ENCODE peak calls at places on chromosomes 11 and 22, in eight cellular contexts. E is A549, H is SK-N-SH, S is K562, K is HCT116, Z is HepG2, Y is H1, G is GM12878. D is an unnamed sample.

GRCh38 chr11:17979770-17980371 is 33.0 kb downstream of the SERGEF start:
- DNase-seq in E (peak), H (peak), S (peak), K (no peak), Z (peak), Y (peak), G (no peak), D (peak)

GRCh38 chr22:43736651-43737050 is 75.5 kb downstream of the EFCAB6 start:
- DNase-seq in E (no peak), H (no peak), S (no peak), K (no peak), Z (no peak), Y (no peak), G (no peak), D (no peak)

GRCh38 chr11:115284766-115285165 is 219.4 kb downstream of the CADM1 start:
- DNase-seq in E (no peak), H (no peak), S (no peak), K (no peak), Z (no peak), Y (no peak), G (no peak), D (peak)

GRCh38 chr11:63573881-63574855 is 11.0 kb upstream of the PLAAT2 start:
- DNase-seq in E (no peak), H (no peak), S (peak), K (no peak), Z (peak), Y (no peak), G (no peak), D (peak)

GRCh38 chr11:69351460-69351859 is 57.5 kb downstream of the MYEOV start:
- DNase-seq in E (no peak), H (no peak), S (no peak), K (no peak), Z (no peak), Y (no peak), G (no peak), D (peak)

GRCh38 chr22:22823126-22823804 is 64.4 kb upstream of the IGLL5 start:
- DNase-seq in E (no peak), H (no peak), S (peak), K (no peak), Z (no peak), Y (no peak), G (no peak), D (no peak)

GRCh38 chr22:45225732-45226560 is 14.7 kb downstream of the KIAA0930 start:
- DNase-seq in E (no peak), H (no peak), S (no peak), K (no peak), Z (peak), Y (no peak), G (no peak), D (no peak)

GRCh38 chr11:7577226-7577882 is 63.6 kb downstream of the PPFIBP2 start:
- DNase-seq in E (no peak), H (peak), S (no peak), K (no peak), Z (no peak), Y (no peak), G (no peak), D (no peak)

GRCh38 chr11:110818032-110818687 is 105.9 kb upstream of the ARHGAP20 start:
- DNase-seq in E (no peak), H (no peak), S (no peak), K (peak), Z (no peak), Y (no peak), G (no peak), D (no peak)

GRCh38 chr11:78208257-78209165 is 19.8 kb downstream of the USP35 start:
- DNase-seq in E (no peak), H (no peak), S (no peak), K (no peak), Z (peak), Y (no peak), G (no peak), D (no peak)

GRCh38 chr22:36829370-36830002 is 12.7 kb upstream of the PVALB start:
- DNase-seq in E (no peak), H (no peak), S (no peak), K (no peak), Z (no peak), Y (no peak), G (no peak), D (no peak)

GRCh38 chr11:60111793-60112192 is 23.3 kb downstream of the MS4A2 start:
- DNase-seq in E (no peak), H (no peak), S (no peak), K (no peak), Z (no peak), Y (no peak), G (no peak), D (no peak)

GRCh38 chr11:119622454-119623143 is 106.4 kb downstream of the NECTIN1 start:
- DNase-seq in E (no peak), H (no peak), S (no peak), K (no peak), Z (no peak), Y (no peak), G (no peak), D (no peak)

GRCh38 chr11:10293423-10294288 is at the start of gene SBF2:
- DNase-seq in E (peak), H (peak), S (peak), K (no peak), Z (peak), Y (peak), G (no peak), D (peak)

GRCh38 chr11:45659818-45660160 is 5.6 kb downstream of the CHST1 start:
- DNase-seq in E (no peak), H (peak), S (no peak), K (no peak), Z (no peak), Y (no peak), G (no peak), D (no peak)

GRCh38 chr11:128052912-128053641 is 534.3 kb downstream of the ETS1 start:
- DNase-seq in E (no peak), H (peak), S (no peak), K (no peak), Z (no peak), Y (no peak), G (no peak), D (peak)

GRCh38 chr11:46143049-46143806 is 22.0 kb upstream of the PHF21A start:
- DNase-seq in E (no peak), H (no peak), S (no peak), K (no peak), Z (no peak), Y (no peak), G (no peak), D (no peak)

GRCh38 chr22:45006873-45007246 is 2.9 kb downstream of the PHF21B start:
- DNase-seq in E (no peak), H (peak), S (no peak), K (no peak), Z (no peak), Y (peak), G (no peak), D (no peak)

GRCh38 chr11:102846292-102846691 is 2.9 kb upstream of the MMP3 start:
- DNase-seq in E (no peak), H (no peak), S (no peak), K (no peak), Z (no peak), Y (no peak), G (no peak), D (no peak)

GRCh38 chr11:82767123-82767522 is 33.5 kb upstream of the FAM181B start:
- DNase-seq in E (no peak), H (no peak), S (no peak), K (no peak), Z (no peak), Y (no peak), G (no peak), D (no peak)

GRCh38 chr11:125001073-125001764 is 47.2 kb downstream of the CCDC15 start:
- DNase-seq in E (no peak), H (no peak), S (no peak), K (no peak), Z (no peak), Y (no peak), G (peak), D (no peak)

GRCh38 chr11:93025558-93026255 is 56.3 kb downstream of the MTNR1B start:
- DNase-seq in E (no peak), H (no peak), S (no peak), K (no peak), Z (no peak), Y (no peak), G (no peak), D (no peak)

GRCh38 chr11:118791961-118792578 is 1.1 kb upstream of the DDX6 start:
- DNase-seq in E (peak), H (peak), S (peak), K (no peak), Z (no peak), Y (peak), G (no peak), D (no peak)

GRCh38 chr22:32204856-32205722 is at the start of gene RFPL2:
- DNase-seq in E (peak), H (peak), S (no peak), K (peak), Z (peak), Y (peak), G (no peak), D (peak)

GRCh38 chr22:38246692-38247091 is 26.1 kb downstream of the TMEM184B start:
- DNase-seq in E (no peak), H (no peak), S (no peak), K (no peak), Z (no peak), Y (no peak), G (no peak), D (no peak)

GRCh38 chr22:23237841-23238240 is 57.5 kb downstream of the BCR start:
- DNase-seq in E (no peak), H (no peak), S (peak), K (no peak), Z (no peak), Y (no peak), G (no peak), D (no peak)

GRCh38 chr11:18617688-18618340 is 16.3 kb downstream of the SPTY2D1 start:
- DNase-seq in E (no peak), H (no peak), S (no peak), K (no peak), Z (no peak), Y (no peak), G (peak), D (peak)

GRCh38 chr22:38412435-38413084 is 42.4 kb downstream of the KCNJ4 start:
- DNase-seq in E (peak), H (peak), S (peak), K (no peak), Z (no peak), Y (peak), G (no peak), D (no peak)

GRCh38 chr11:13268791-13269190 is 8.8 kb upstream of the BMAL1 start:
- DNase-seq in E (no peak), H (no peak), S (no peak), K (no peak), Z (no peak), Y (no peak), G (no peak), D (no peak)

GRCh38 chr11:95563173-95563572 is 226.4 kb downstream of the FAM76B start:
- DNase-seq in E (no peak), H (no peak), S (no peak), K (no peak), Z (no peak), Y (no peak), G (no peak), D (no peak)

GRCh38 chr22:19479358-19480172 is at the start of gene CDC45:
- DNase-seq in E (peak), H (peak), S (peak), K (peak), Z (peak), Y (peak), G (peak), D (peak)

GRCh38 chr11:64859542-64860414 is 15.3 kb upstream of the CDC42BPG start:
- DNase-seq in E (no peak), H (no peak), S (no peak), K (no peak), Z (no peak), Y (no peak), G (peak), D (no peak)

GRCh38 chr11:111426615-111427014 is 47.5 kb upstream of the POU2AF1 start:
- DNase-seq in E (no peak), H (no peak), S (no peak), K (no peak), Z (no peak), Y (no peak), G (no peak), D (no peak)

GRCh38 chr11:128179049-128179448 is 408.3 kb downstream of the ETS1 start:
- DNase-seq in E (no peak), H (peak), S (no peak), K (no peak), Z (no peak), Y (no peak), G (no peak), D (no peak)

GRCh38 chr11:111388842-111389241 is 9.8 kb upstream of the POU2AF1 start:
- DNase-seq in E (no peak), H (no peak), S (no peak), K (no peak), Z (no peak), Y (no peak), G (no peak), D (no peak)

GRCh38 chr11:41660585-41660984 is 201.1 kb upstream of the LRRC4C start:
- DNase-seq in E (no peak), H (no peak), S (no peak), K (no peak), Z (no peak), Y (peak), G (no peak), D (no peak)

GRCh38 chr22:17629646-17630045 is 1.1 kb upstream of the ATP6V1E1 start:
- DNase-seq in E (no peak), H (no peak), S (no peak), K (no peak), Z (no peak), Y (no peak), G (no peak), D (peak)

GRCh38 chr11:88484873-88485621 is 147.5 kb upstream of the CTSC start:
- DNase-seq in E (peak), H (peak), S (peak), K (peak), Z (peak), Y (peak), G (peak), D (peak)

GRCh38 chr11:69270929-69271328 is 23.0 kb upstream of the MYEOV start:
- DNase-seq in E (no peak), H (no peak), S (no peak), K (no peak), Z (no peak), Y (no peak), G (no peak), D (no peak)

GRCh38 chr11:123313261-123313660 is 116.8 kb upstream of the GRAMD1B start:
- DNase-seq in E (no peak), H (no peak), S (no peak), K (no peak), Z (no peak), Y (no peak), G (no peak), D (no peak)

GRCh38 chr11:121482231-121483129 is 29.7 kb upstream of the SORL1-AS1 start:
- DNase-seq in E (no peak), H (no peak), S (no peak), K (no peak), Z (no peak), Y (no peak), G (peak), D (peak)
- H3K4me3 ChIP-seq in E (no peak), H (no peak), S (no peak), K (no peak), Z (no peak), Y (no peak), G (peak), D (no peak)

GRCh38 chr11:73325036-73325981 is 17.2 kb downstream of the ARHGEF17 start:
- DNase-seq in E (no peak), H (peak), S (no peak), K (no peak), Z (peak), Y (no peak), G (peak), D (no peak)

GRCh38 chr11:73324665-73325035 is 16.6 kb downstream of the ARHGEF17 start:
- DNase-seq in E (no peak), H (no peak), S (no peak), K (no peak), Z (no peak), Y (no peak), G (no peak), D (no peak)

GRCh38 chr11:73324116-73324515 is 16.0 kb downstream of the ARHGEF17 start:
- DNase-seq in E (no peak), H (no peak), S (no peak), K (no peak), Z (no peak), Y (no peak), G (no peak), D (no peak)

GRCh38 chr11:73327812-73328364 is 19.8 kb downstream of the ARHGEF17 start:
- DNase-seq in E (no peak), H (no peak), S (no peak), K (no peak), Z (no peak), Y (no peak), G (no peak), D (no peak)

GRCh38 chr11:73326929-73327811 is 19.1 kb downstream of the ARHGEF17 start:
- DNase-seq in E (no peak), H (no peak), S (no peak), K (no peak), Z (no peak), Y (no peak), G (peak), D (no peak)
- TF ChIP-seq MAX in E (no peak), H (no peak), S (no peak), K (no peak), Z (no peak), Y (no peak), G (no peak), D (no peak)

GRCh38 chr11:76041208-76041607 is 165.1 kb downstream of the WNT11 start:
- DNase-seq in E (no peak), H (no peak), S (no peak), K (no peak), Z (no peak), Y (no peak), G (no peak), D (no peak)
- H3K27ac ChIP-seq in E (no peak), H (no peak), S (no peak), K (no peak), Z (no peak), Y (no peak), G (no peak), D (no peak)

DNA sequence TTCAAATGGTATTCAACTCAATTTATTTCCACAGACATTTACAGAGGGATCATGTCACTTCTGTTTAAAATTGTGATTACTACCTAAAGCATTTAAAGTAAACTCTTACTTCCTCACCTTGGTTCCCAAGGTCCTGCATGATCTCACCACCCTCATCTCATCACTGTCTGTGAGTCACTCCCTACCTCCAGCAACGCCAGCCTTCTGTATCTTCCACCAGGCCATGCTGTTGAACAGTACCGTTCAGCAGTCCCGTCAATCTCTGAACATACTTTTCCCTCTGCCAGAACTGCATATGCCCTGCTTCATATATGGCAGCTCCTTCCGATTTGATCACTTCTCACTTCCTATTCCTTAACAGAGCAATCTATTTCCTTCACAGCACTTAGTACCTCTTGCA is 2.0 kb downstream of the FBXO3 start:
- DNase-seq in E (no peak), H (no peak), S (peak), K (no peak), Z (peak), Y (no peak), G (no peak), D (no peak)
- H3K4me3 ChIP-seq in E (no peak), H (no peak), S (no peak), K (no peak), Z (no peak), Y (no peak), G (no peak), D (no peak)

GRCh38 chr11:74896311-74896710 is 52.6 kb downstream of the XRRA1 start:
- DNase-seq in E (no peak), H (no peak), S (no peak), K (no peak), Z (peak), Y (no peak), G (no peak), D (no peak)

DNA sequence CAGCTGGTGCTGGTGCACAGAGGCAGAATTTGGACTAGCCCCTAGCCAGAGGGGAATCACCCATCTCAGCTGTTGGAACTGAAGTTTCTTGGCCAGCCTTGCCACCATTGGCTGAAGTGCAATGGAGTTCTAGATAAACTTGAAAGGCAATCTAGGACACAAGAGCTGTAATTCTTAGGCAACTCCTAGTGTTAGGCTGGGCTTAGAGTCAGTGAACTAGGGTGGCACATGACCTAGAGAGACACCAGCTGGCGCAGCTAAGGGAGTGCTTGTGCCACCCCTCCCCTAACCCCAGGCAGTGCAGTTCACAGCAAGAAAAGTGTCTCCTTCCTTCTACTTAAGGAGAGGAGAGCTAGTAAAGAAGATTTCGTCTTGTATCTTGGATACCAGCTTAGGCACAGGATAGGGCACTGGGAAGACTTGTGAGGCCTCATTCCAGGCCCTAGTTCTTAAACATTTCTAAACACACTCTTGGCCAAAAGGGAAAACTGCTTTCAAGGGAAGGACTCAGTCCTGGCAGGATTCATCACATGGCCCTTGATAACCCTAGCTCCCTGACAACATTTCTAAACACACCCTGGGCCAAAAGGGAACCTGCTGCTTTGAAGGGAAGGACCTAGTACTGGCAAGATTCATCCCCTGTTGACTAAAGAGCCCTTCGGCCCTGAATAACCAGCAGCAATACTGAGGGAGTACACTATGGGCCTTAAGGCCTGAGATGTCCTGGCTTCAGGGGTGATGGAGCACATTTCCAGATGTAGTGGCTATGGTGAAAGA is 53.4 kb downstream of the XRRA1 start:
- DNase-seq in E (no peak), H (no peak), S (no peak), K (no peak), Z (no peak), Y (no peak), G (no peak), D (no peak)
- TF ChIP-seq MAX in E (no peak), H (no peak), S (no peak), K (no peak), Z (no peak), Y (no peak), G (no peak), D (no peak)

DNA sequence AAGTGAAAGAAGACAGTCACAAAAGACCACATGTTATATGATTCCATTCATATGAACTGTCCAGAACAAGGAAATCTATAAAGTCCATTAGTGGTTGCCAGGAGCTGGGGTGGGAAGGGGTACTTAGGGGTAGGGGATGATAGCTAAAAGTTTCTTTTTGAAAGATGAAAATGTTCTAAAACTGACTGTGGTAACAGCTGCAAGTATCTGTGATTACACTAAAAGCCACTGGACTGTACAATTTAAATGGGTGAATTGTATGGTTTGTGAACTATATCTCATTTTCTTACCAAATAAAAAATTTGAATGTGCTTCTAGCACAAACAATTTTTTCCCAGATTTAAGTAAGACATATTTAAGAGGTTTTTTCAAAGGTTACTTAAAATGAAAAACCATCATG is 22.1 kb downstream of the CHKA start:
- DNase-seq in E (no peak), H (no peak), S (no peak), K (no peak), Z (no peak), Y (no peak), G (no peak), D (no peak)
- H3K27ac ChIP-seq in E (no peak), H (no peak), S (peak), K (no peak), Z (peak), Y (no peak), G (peak), D (peak)

DNA sequence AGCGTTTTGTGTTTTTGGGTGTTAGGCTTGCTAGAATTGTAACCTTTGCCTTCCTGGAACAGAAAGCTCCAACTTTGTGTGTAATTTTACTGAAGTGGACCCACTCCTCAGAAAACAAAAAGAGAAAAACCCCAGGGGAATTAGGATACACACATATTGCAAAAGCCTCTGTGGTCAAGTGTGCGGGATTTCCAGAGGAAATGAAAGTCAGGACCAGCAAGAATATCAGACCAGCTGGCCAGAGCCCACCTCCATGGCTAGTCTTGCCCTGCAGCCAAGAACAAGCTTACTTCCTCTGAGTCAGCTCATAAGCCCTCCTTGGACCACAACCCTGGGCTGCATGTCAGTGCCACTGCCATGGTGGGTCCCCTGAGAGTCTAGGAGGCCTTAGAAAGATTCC is 37.0 kb upstream of the FTH1 start:
- DNase-seq in E (no peak), H (no peak), S (no peak), K (no peak), Z (no peak), Y (no peak), G (peak), D (peak)
- H3K4me3 ChIP-seq in E (no peak), H (no peak), S (no peak), K (no peak), Z (no peak), Y (no peak), G (no peak), D (no peak)